ENCODE peak calls at places on chromosomes 13 and 19, in ten cellular contexts. F, W, X, J, G, T, E, Q, S and L are unnamed samples.
A peak's percentile ranks its signal among the peaks of the same experiment; 100 is the strongest.

GRCh38 chr19:55253842-55254624 is 4.8 kb downstream of the PPP6R1 start:
- DNase-seq in F (no peak), W (no peak), X (peak; percentile 69), J (no peak), G (no peak), T (no peak), E (peak; percentile 76), Q (peak; percentile 25), S (no peak), L (no peak)

GRCh38 chr13:110826101-110826500 is 88.8 kb downstream of the ANKRD10 start:
- DNase-seq in F (no peak), W (no peak), X (no peak), J (no peak), G (no peak), T (no peak), E (no peak), Q (no peak), S (no peak), L (no peak)

GRCh38 chr19:46515879-46516350 is 20.2 kb upstream of the PNMA8B start:
- DNase-seq in F (no peak), W (no peak), X (no peak), J (peak; percentile 33), G (no peak), T (no peak), E (no peak), Q (peak; percentile 31), S (no peak), L (peak; percentile 57)

GRCh38 chr13:97288486-97288900 is 66.4 kb downstream of the MBNL2 start:
- DNase-seq in F (no peak), W (no peak), X (no peak), J (no peak), G (no peak), T (no peak), E (no peak), Q (no peak), S (no peak), L (no peak)

GRCh38 chr19:33156354-33156753 is 24.4 kb downstream of the WDR88 start:
- DNase-seq in F (no peak), W (no peak), X (no peak), J (peak; percentile 41), G (no peak), T (no peak), E (no peak), Q (no peak), S (no peak), L (no peak)

GRCh38 chr19:4506449-4507149 is 11.7 kb downstream of the PLIN4 start:
- DNase-seq in F (no peak), W (no peak), X (no peak), J (peak; percentile 80), G (no peak), T (no peak), E (no peak), Q (peak; percentile 69), S (peak; percentile 8), L (peak; percentile 49)

GRCh38 chr19:52665529-52665928 is 27.4 kb upstream of the ZNF83 start:
- DNase-seq in F (no peak), W (no peak), X (no peak), J (peak; percentile 39), G (no peak), T (no peak), E (no peak), Q (no peak), S (no peak), L (peak; percentile 21)

GRCh38 chr19:32343550-32344262 is 1.7 kb upstream of the ZNF507 start:
- DNase-seq in F (no peak), W (no peak), X (no peak), J (no peak), G (no peak), T (no peak), E (no peak), Q (no peak), S (no peak), L (no peak)

GRCh38 chr13:44240611-44241010 is 133.0 kb upstream of the SERP2 start:
- DNase-seq in F (no peak), W (no peak), X (no peak), J (no peak), G (no peak), T (no peak), E (no peak), Q (no peak), S (no peak), L (no peak)

GRCh38 chr13:44241638-44242037 is 132.0 kb upstream of the SERP2 start:
- DNase-seq in F (no peak), W (no peak), X (no peak), J (no peak), G (no peak), T (no peak), E (no peak), Q (no peak), S (no peak), L (no peak)

GRCh38 chr13:44244288-44244687 is 129.3 kb upstream of the SERP2 start:
- DNase-seq in F (no peak), W (no peak), X (no peak), J (peak; percentile 81), G (no peak), T (no peak), E (no peak), Q (no peak), S (no peak), L (no peak)

GRCh38 chr13:44238011-44238421 is 135.6 kb upstream of the SERP2 start:
- DNase-seq in F (no peak), W (no peak), X (no peak), J (peak; percentile 79), G (no peak), T (no peak), E (no peak), Q (no peak), S (peak; percentile 52), L (peak; percentile 48)

DNA sequence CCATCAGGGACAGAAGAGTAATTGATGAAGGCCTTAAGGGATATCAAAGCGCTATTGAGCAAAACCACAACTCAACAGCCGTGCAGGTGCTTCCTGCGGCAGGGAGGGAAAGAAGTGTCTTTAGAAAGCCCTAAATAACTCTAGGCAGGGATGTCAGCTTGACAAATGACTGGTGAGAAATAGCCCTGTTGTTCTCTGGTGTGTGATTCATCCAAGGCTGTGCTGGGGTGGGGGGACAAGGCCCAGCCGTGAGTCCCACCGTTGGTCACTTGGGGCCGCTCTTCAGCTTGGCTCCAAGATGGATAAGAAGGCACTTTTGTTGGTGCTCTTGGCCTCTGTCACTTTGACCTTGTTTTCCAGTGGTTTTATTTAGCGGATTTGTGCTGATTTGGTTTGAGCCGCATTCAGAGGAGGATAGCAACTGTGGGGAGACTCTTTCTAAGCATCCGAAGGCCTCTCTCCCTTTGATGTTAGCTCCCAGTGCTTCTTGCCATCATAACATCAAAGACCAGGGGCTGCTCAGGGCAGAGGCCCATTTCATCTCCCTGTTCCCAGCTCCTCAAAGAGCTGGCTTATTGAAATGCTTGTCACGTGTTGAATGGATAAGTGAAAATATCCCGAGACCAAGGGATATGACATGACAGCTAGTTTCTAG is 130.3 kb upstream of the SERP2 start:
- DNase-seq in F (no peak), W (no peak), X (peak; percentile 50), J (peak; percentile 74), G (peak; percentile 61), T (no peak), E (no peak), Q (peak; percentile 92), S (no peak), L (peak; percentile 48)
- TF ChIP-seq CTCF in F (peak; percentile 6), W (no peak), X (peak; percentile 15), J (peak; percentile 59), G (peak; percentile 57), T (peak; percentile 20), E (no peak), Q (peak; percentile 73), S (peak; percentile 14), L (no peak)

DNA sequence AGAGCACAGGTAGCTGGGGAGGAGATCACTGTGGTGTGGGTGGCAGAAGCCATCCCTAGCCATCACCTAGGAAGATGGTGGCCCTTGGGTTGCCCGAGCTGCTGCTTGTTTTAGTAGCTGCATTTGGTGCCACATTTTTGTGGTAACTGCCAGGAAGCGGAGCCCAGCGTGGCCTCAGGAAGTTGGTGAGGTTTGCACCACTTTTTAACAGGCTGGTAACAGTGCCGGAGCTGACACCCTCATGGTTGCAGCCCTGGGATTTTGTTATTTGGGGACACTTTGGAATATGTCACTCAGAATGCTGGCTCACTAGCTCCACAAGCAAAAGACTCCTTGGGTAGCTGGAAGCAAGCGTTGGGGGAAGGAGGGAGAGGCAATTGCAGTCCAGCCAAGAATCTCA is 22.1 kb downstream of the ACTN4 start:
- DNase-seq in F (no peak), W (no peak), X (no peak), J (no peak), G (no peak), T (no peak), E (peak; percentile 67), Q (no peak), S (no peak), L (no peak)
- H3K27ac ChIP-seq in F (peak overlapping the region; percentile 67), W (peak overlapping the region; percentile 99), X (peak overlapping the region; percentile 99), J (peak overlapping the region; percentile 48), G (peak overlapping the region; percentile 98), T (peak overlapping the region; percentile 96), E (peak overlapping the region; percentile 94), Q (no peak overlapping the region), S (peak overlapping the region; percentile 11), L (peak overlapping the region; percentile 71)

DNA sequence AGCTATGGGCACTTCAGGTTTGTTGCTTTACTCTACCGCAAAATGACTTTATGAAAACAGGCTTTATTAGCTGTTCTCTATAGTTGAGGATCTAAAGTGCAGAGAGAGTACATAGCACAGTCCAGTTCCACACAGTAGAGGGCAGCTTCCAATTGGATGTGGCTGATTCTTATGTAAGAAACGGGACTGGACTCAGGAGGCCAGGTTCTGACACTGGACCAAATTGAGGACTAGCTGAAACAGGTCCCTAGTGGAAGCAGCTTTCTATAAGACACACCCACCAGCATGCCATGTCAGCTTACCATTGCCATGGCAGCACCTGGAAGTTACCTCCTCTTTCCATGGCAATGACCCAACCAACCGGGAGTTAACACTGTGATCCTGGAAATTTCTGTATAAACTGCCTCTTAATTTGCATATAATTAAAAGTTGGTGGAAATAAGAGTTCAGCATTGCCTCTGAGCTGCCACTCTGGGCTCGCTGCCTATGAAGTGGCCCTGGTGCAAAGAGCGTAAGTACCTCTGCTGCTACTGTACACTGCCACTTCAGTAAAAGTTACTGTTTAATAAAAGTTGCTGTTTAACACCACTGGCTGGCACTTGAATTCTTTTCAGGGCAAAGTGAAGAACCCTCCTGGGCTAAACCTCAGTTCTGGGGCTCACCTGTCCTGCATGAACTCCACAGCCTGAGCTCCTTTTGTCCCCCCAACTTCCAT is 211.9 kb upstream of the SLC10A2 start:
- DNase-seq in F (no peak), W (no peak), X (no peak), J (no peak), G (no peak), T (no peak), E (no peak), Q (no peak), S (no peak), L (no peak)
- TF ChIP-seq CTCF in F (no peak), W (no peak), X (no peak), J (no peak), G (no peak), T (no peak), E (peak; percentile 31), Q (no peak), S (no peak), L (no peak)

DNA sequence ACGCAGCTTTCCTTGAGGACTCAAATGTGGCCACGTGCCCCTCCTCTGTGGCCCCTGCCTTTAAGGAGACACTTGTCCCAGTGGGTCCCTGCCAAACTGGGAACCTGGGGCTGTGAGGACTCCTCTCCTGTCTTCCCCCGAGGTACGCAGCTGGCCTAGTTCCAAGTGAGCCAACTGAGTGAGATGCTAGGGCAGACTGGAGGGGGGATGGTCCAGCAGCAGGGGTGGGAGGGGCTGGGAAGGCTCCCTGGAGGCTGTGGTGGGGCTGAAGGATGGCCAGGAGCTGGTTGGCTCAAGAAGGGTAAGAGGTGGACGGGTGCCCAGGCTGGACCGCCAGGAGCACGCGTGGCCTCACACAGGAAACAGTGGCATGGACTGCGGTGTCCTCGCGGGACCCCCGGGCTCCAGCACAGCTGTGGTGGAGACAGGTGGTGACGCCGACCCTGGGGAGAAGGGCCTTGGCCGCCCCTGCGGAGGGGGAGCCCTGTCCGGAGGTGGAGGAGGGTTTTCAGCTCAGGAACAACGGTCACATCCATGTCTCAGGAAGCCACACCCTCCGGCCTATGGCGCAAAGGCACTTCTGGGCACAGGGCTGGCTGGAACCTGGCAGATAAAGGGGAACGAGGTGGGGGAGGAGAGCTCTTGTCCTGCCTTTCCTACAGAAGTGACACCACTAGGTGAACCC is 45.8 kb downstream of the MLLT1 start:
- DNase-seq in F (peak; percentile 75), W (no peak), X (no peak), J (no peak), G (peak; percentile 65), T (no peak), E (peak; percentile 81), Q (peak; percentile 28), S (no peak), L (no peak)
- H3K27ac ChIP-seq in F (peak overlapping the region; percentile 70), W (peak overlapping the region; percentile 69), X (peak overlapping the region; percentile 18), J (peak overlapping the region; percentile 86), G (peak overlapping the region; percentile 87), T (peak overlapping the region; percentile 55), E (peak overlapping the region; percentile 67), Q (peak overlapping the region; percentile 40), S (peak overlapping the region; percentile 93), L (peak overlapping the region; percentile 99)